ENCODE peak calls at places on chromosomes 16 and 17, in seven cellular contexts. Z, Q, X, J, A, V and O are unnamed samples.
A peak's percentile ranks its signal among the peaks of the same experiment; 100 is the strongest.

GRCh38 chr17:61444831-61445230 is 7.4 kb upstream of the TBX4 start:
- DNase-seq in Z (no peak), V (no peak), J (no peak), A (no peak), Q (peak; percentile 79), X (no peak), O (peak; percentile 56)

GRCh38 chr16:719815-720506 is 985 bp upstream of the ANTKMT start:
- DNase-seq in Z (no peak), Q (no peak), X (no peak), J (no peak), V (no peak), A (no peak), O (no peak)

GRCh38 chr17:15971882-15972281 is 27.0 kb downstream of the ADORA2B start:
- DNase-seq in A (no peak), V (no peak), J (no peak), Q (no peak), Z (no peak), X (no peak), O (no peak)

GRCh38 chr17:73648543-73648820 is 4.2 kb upstream of the SDK2 start:
- DNase-seq in V (no peak), Z (no peak), A (no peak), J (no peak), Q (no peak), X (no peak), O (no peak)

GRCh38 chr16:10881479-10882030 is 4.6 kb downstream of the CIITA start:
- DNase-seq in Z (no peak), J (no peak), Q (no peak), V (no peak), A (no peak), X (no peak), O (no peak)

GRCh38 chr17:8555062-8555461 is 75.5 kb downstream of the MYH10 start:
- DNase-seq in V (no peak), Q (peak; percentile 47), Z (no peak), A (no peak), J (no peak), X (no peak), O (no peak)

GRCh38 chr17:1720856-1721386 is 3.6 kb upstream of the WDR81 start:
- DNase-seq in Z (peak; percentile 46), Q (peak; percentile 56), X (peak; percentile 53), A (peak; percentile 65), V (no peak), J (peak; percentile 52), O (no peak)

GRCh38 chr17:49850772-49851386 is 3.0 kb upstream of the TAC4 start:
- DNase-seq in A (no peak), Q (no peak), X (no peak), Z (no peak), J (no peak), V (no peak), O (no peak)

GRCh38 chr17:78993981-78994671 is 14.4 kb upstream of the LGALS3BP start:
- DNase-seq in J (no peak), Q (no peak), V (peak; percentile 14), X (no peak), A (no peak), Z (no peak), O (no peak)

GRCh38 chr16:52812945-52813556 is 239.6 kb downstream of the CHD9NB start:
- DNase-seq in Z (no peak), J (no peak), A (no peak), V (no peak), X (no peak), Q (peak; percentile 28), O (peak; percentile 15)

GRCh38 chr17:79621151-79621940 is 10.5 kb upstream of the RBFOX3 start:
- DNase-seq in Q (no peak), J (no peak), Z (no peak), V (no peak), X (no peak), A (no peak), O (no peak)

GRCh38 chr17:15444805-15445204 is 22.6 kb downstream of the CDRT4 start:
- DNase-seq in X (no peak), A (no peak), V (no peak), J (no peak), Z (no peak), Q (no peak), O (no peak)

GRCh38 chr17:79036609-79037008 is 12.6 kb downstream of the C1QTNF1 start:
- DNase-seq in V (peak; percentile 61), X (no peak), Q (peak; percentile 94), J (no peak), A (no peak), Z (no peak), O (no peak)

GRCh38 chr17:16879686-16880085 is 92.2 kb downstream of the TNFRSF13B start:
- DNase-seq in X (no peak), V (no peak), Z (no peak), Q (no peak), J (no peak), A (no peak), O (no peak)

GRCh38 chr17:6610011-6610410 is 30.5 kb downstream of the KIAA0753 start:
- DNase-seq in A (no peak), Q (peak; percentile 11), Z (no peak), J (no peak), V (no peak), X (no peak), O (no peak)

GRCh38 chr17:82087961-82088837 is 9.8 kb downstream of the FASN start:
- DNase-seq in A (no peak), J (no peak), Q (no peak), V (no peak), X (no peak), Z (no peak), O (no peak)

GRCh38 chr16:49492090-49492801 is 118.6 kb downstream of the C16orf78 start:
- DNase-seq in X (peak; percentile 16), Z (no peak), J (peak; percentile 62), Q (no peak), V (peak; percentile 80), A (peak; percentile 38), O (no peak)

GRCh38 chr16:84844561-84845495 is 25.0 kb downstream of the CRISPLD2 start:
- DNase-seq in J (no peak), X (no peak), Q (no peak), Z (no peak), V (no peak), A (no peak), O (no peak)

GRCh38 chr16:25066747-25067631 is 44.6 kb upstream of the LCMT1 start:
- DNase-seq in V (peak; percentile 96), A (peak; percentile 80), Z (peak; percentile 69), J (peak; percentile 77), X (peak; percentile 68), Q (peak; percentile 61), O (peak; percentile 46)

GRCh38 chr17:34598161-34598776 is 18.9 kb downstream of the TMEM132E start:
- DNase-seq in X (peak; percentile 38), Q (no peak), V (peak; percentile 45), Z (no peak), A (no peak), J (no peak), O (no peak)

GRCh38 chr17:43767713-43768059 is 9.1 kb upstream of the SOST start:
- DNase-seq in V (no peak), J (no peak), A (no peak), Z (no peak), Q (no peak), X (no peak), O (no peak)

GRCh38 chr17:79305831-79306687 is 231.4 kb downstream of the ENGASE start:
- DNase-seq in Z (no peak), V (peak; percentile 31), X (no peak), J (no peak), A (no peak), Q (no peak), O (no peak)

GRCh38 chr17:50304781-50305404 is 30.6 kb downstream of the TMEM92 start:
- DNase-seq in J (no peak), V (no peak), X (no peak), A (no peak), Q (peak; percentile 79), Z (no peak), O (no peak)

GRCh38 chr16:70756071-70756470 is 44.9 kb downstream of the VAC14 start:
- DNase-seq in Q (no peak), X (no peak), Z (no peak), J (no peak), A (no peak), V (no peak), O (no peak)

GRCh38 chr17:77503293-77503655 is 362.5 kb downstream of the SEC14L1 start:
- DNase-seq in V (peak; percentile 6), X (no peak), A (no peak), Z (no peak), J (no peak), Q (no peak), O (no peak)

GRCh38 chr16:83742076-83742475 is 65.7 kb upstream of the HSBP1 start:
- DNase-seq in Q (no peak), V (peak; percentile 14), A (no peak), Z (no peak), J (no peak), X (no peak), O (no peak)

GRCh38 chr16:69176033-69176780 is 10.8 kb upstream of the SNTB2 start:
- DNase-seq in Q (peak; percentile 79), A (no peak), X (no peak), J (no peak), V (no peak), Z (no peak), O (no peak)

GRCh38 chr17:17107891-17108680 is 65.8 kb downstream of the MPRIP start:
- DNase-seq in J (no peak), A (no peak), V (no peak), Q (no peak), Z (no peak), X (no peak), O (no peak)

GRCh38 chr16:71883193-71883848 is 661 bp downstream of the ZNF821 start:
- DNase-seq in Q (peak; percentile 6), J (peak; percentile 52), V (no peak), A (peak; percentile 62), Z (peak; percentile 25), X (peak; percentile 51), O (no peak)

GRCh38 chr16:27220991-27221390 is 17.7 kb downstream of the KDM8 start:
- DNase-seq in Z (no peak), J (no peak), Q (no peak), X (no peak), A (no peak), V (no peak), O (no peak)

GRCh38 chr16:8718753-8719386 is 44.5 kb downstream of the ABAT start:
- DNase-seq in X (no peak), J (no peak), V (no peak), A (no peak), Q (no peak), Z (no peak), O (no peak)

GRCh38 chr17:19344311-19345066 is 18.0 kb downstream of the B9D1 start:
- DNase-seq in X (no peak), J (no peak), Q (no peak), A (no peak), Z (no peak), V (no peak), O (no peak)

GRCh38 chr16:19907161-19907992 is 22.7 kb upstream of the GPRC5B start:
- DNase-seq in V (peak; percentile 65), A (peak; percentile 62), Z (peak; percentile 28), J (peak; percentile 73), X (peak; percentile 25), Q (peak; percentile 64), O (peak; percentile 69)